ENCODE peak calls at places on chromosomes 2 and 18, in four cellular contexts. M is NCI-H1436 treated with DMSO at 0.1 percent for 48 hours; K is effector memory CD8-positive, alpha-beta T cell; O is stimulated activated CD4-positive, alpha-beta T cell treated with anti-CD3 and anti-CD28 coated beads, Interleukin-12 subunit alpha, Interleukin-12 subunit beta, amount 100 ng/mL, for 4 hours. L is an unnamed sample.

GRCh38 chr2:118127250-118127649 is 39.0 kb downstream of the INSIG2 start:
- DNase-seq in M (no peak), K (no peak), O (no peak), L (no peak)

GRCh38 chr2:147173186-147173575 is 671.6 kb upstream of the ACVR2A start:
- DNase-seq in M (no peak), K (no peak), O (no peak), L (no peak)

GRCh38 chr18:3248670-3249359 is 1.2 kb downstream of the MYL12A start:
- DNase-seq in M (no peak), K (peak; percentile 19), O (no peak), L (no peak)

GRCh38 chr2:159046966-159047365 is 78.5 kb downstream of the TANC1 start:
- DNase-seq in M (no peak), K (no peak), O (no peak), L (no peak)

GRCh38 chr2:201907128-201907886 is 101.0 kb downstream of the CDK15 start:
- DNase-seq in M (no peak), K (no peak), O (no peak), L (no peak)

GRCh38 chr2:114550895-114551793 is 108.7 kb downstream of the DPP10 start:
- DNase-seq in M (no peak), K (no peak), O (no peak), L (peak; percentile 26)

GRCh38 chr2:101466426-101466825 is 8.5 kb downstream of the RFX8 start:
- DNase-seq in M (no peak), K (no peak), O (no peak), L (no peak)

GRCh38 chr2:122391726-122392125 is 636.3 kb downstream of the TSN start:
- DNase-seq in M (no peak), K (no peak), O (no peak), L (no peak)

GRCh38 chr2:8583400-8584173 is 98.3 kb upstream of the ID2 start:
- DNase-seq in M (peak; percentile 43), K (peak; percentile 76), O (peak; percentile 73), L (no peak)

GRCh38 chr2:201860541-201861154 is 54.3 kb downstream of the CDK15 start:
- DNase-seq in M (no peak), K (peak; percentile 26), O (peak; percentile 16), L (peak; percentile 65)

GRCh38 chr2:117058366-117058765 is 756.1 kb upstream of the DDX18 start:
- DNase-seq in M (no peak), K (no peak), O (no peak), L (no peak)

GRCh38 chr18:5298156-5298852 is 2.8 kb upstream of the ZBTB14 start:
- DNase-seq in M (no peak), K (no peak), O (no peak), L (no peak)

GRCh38 chr2:8477511-8478132 is 204.2 kb upstream of the ID2 start:
- DNase-seq in M (no peak), K (peak; percentile 30), O (no peak), L (no peak)

GRCh38 chr18:63152791-63153190 is 166.8 kb downstream of the BCL2 start:
- DNase-seq in M (no peak), K (no peak), O (no peak), L (no peak)

GRCh38 chr2:192151848-192152247 is 42.9 kb downstream of the TMEFF2 start:
- DNase-seq in M (peak; percentile 24), K (no peak), O (no peak), L (no peak)

GRCh38 chr2:21142149-21142548 is 18.4 kb downstream of the TDRD15 start:
- DNase-seq in M (no peak), K (no peak), O (no peak), L (no peak)

GRCh38 chr2:175755656-175756386 is 246.2 kb downstream of the LNPK start:
- DNase-seq in M (no peak), K (no peak), O (no peak), L (no peak)

GRCh38 chr18:32545631-32546030 is 74.9 kb upstream of the GAREM1 start:
- DNase-seq in M (no peak), K (no peak), O (no peak), L (no peak)